ENCODE peak calls at places on chromosomes 11 and 22, in nine cellular contexts. One of them, this sample, is unnamed.

GRCh38 chr22:25992331-25992730 is 176.9 kb upstream of the SEZ6L start:
- DNase-seq in activated CD8-positive, alpha-beta memory T cell treated with anti-CD3 and anti-CD28 coated beads for 1 hour: no peak
- DNase-seq in AG10803: no peak
- DNase-seq in activated T-cell treated with anti-CD3 and anti-CD28 coated beads for 1 hour: no peak
- DNase-seq in stimulated activated CD4-positive, alpha-beta T cell treated with anti-CD3 and anti-CD28 coated beads, TNF-alpha, amount 100 ng/mL, for 1 hour: no peak
- DNase-seq in EL: no peak
- DNase-seq in HT-29: no peak
- DNase-seq in GM06990: no peak
- DNase-seq in cardiac fibroblast: no peak
- DNase-seq in this sample: no peak

GRCh38 chr22:18088825-18089568 is 11.2 kb downstream of the PEX26 start:
- DNase-seq in stimulated activated CD4-positive, alpha-beta T cell treated with anti-CD3 and anti-CD28 coated beads, TNF-alpha, amount 100 ng/mL, for 1 hour: no peak
- DNase-seq in EL: no peak
- DNase-seq in cardiac fibroblast: no peak
- DNase-seq in HT-29: no peak
- DNase-seq in AG10803: no peak
- DNase-seq in activated T-cell treated with anti-CD3 and anti-CD28 coated beads for 1 hour: no peak
- DNase-seq in activated CD8-positive, alpha-beta memory T cell treated with anti-CD3 and anti-CD28 coated beads for 1 hour: no peak
- DNase-seq in GM06990: no peak
- DNase-seq in this sample: no peak

GRCh38 chr11:133576351-133576750 is 44.0 kb upstream of the OPCML start:
- DNase-seq in GM06990: no peak
- DNase-seq in stimulated activated CD4-positive, alpha-beta T cell treated with anti-CD3 and anti-CD28 coated beads, TNF-alpha, amount 100 ng/mL, for 1 hour: no peak
- DNase-seq in cardiac fibroblast: no peak
- DNase-seq in activated CD8-positive, alpha-beta memory T cell treated with anti-CD3 and anti-CD28 coated beads for 1 hour: no peak
- DNase-seq in HT-29: peak; percentile 13
- DNase-seq in activated T-cell treated with anti-CD3 and anti-CD28 coated beads for 1 hour: no peak
- DNase-seq in AG10803: no peak
- DNase-seq in EL: no peak
- DNase-seq in this sample: no peak

GRCh38 chr22:29747832-29748231 is 19.0 kb downstream of the ZMAT5 start:
- DNase-seq in HT-29: no peak
- DNase-seq in AG10803: no peak
- DNase-seq in cardiac fibroblast: no peak
- DNase-seq in activated CD8-positive, alpha-beta memory T cell treated with anti-CD3 and anti-CD28 coated beads for 1 hour: no peak
- DNase-seq in GM06990: no peak
- DNase-seq in stimulated activated CD4-positive, alpha-beta T cell treated with anti-CD3 and anti-CD28 coated beads, TNF-alpha, amount 100 ng/mL, for 1 hour: no peak
- DNase-seq in activated T-cell treated with anti-CD3 and anti-CD28 coated beads for 1 hour: no peak
- DNase-seq in EL: no peak
- DNase-seq in this sample: no peak

GRCh38 chr11:118789501-118790356 is 1.2 kb downstream of the DDX6 start:
- DNase-seq in stimulated activated CD4-positive, alpha-beta T cell treated with anti-CD3 and anti-CD28 coated beads, TNF-alpha, amount 100 ng/mL, for 1 hour: no peak
- DNase-seq in cardiac fibroblast: peak; percentile 42
- DNase-seq in activated CD8-positive, alpha-beta memory T cell treated with anti-CD3 and anti-CD28 coated beads for 1 hour: no peak
- DNase-seq in EL: peak; percentile 21
- DNase-seq in GM06990: peak; percentile 13
- DNase-seq in AG10803: peak; percentile 25
- DNase-seq in HT-29: peak; percentile 33
- DNase-seq in activated T-cell treated with anti-CD3 and anti-CD28 coated beads for 1 hour: peak; percentile 13
- DNase-seq in this sample: no peak

GRCh38 chr11:45665206-45665932 is at the start of gene CHST1:
- DNase-seq in EL: peak; percentile 45
- DNase-seq in AG10803: no peak
- DNase-seq in activated T-cell treated with anti-CD3 and anti-CD28 coated beads for 1 hour: no peak
- DNase-seq in HT-29: no peak
- DNase-seq in cardiac fibroblast: no peak
- DNase-seq in stimulated activated CD4-positive, alpha-beta T cell treated with anti-CD3 and anti-CD28 coated beads, TNF-alpha, amount 100 ng/mL, for 1 hour: no peak
- DNase-seq in GM06990: no peak
- DNase-seq in activated CD8-positive, alpha-beta memory T cell treated with anti-CD3 and anti-CD28 coated beads for 1 hour: no peak
- DNase-seq in this sample: no peak

GRCh38 chr11:31958086-31958735 is 132.7 kb upstream of the RCN1 start:
- DNase-seq in EL: peak; percentile 56
- DNase-seq in activated T-cell treated with anti-CD3 and anti-CD28 coated beads for 1 hour: peak; percentile 39
- DNase-seq in GM06990: peak; percentile 49
- DNase-seq in stimulated activated CD4-positive, alpha-beta T cell treated with anti-CD3 and anti-CD28 coated beads, TNF-alpha, amount 100 ng/mL, for 1 hour: no peak
- DNase-seq in cardiac fibroblast: peak; percentile 66
- DNase-seq in AG10803: peak; percentile 58
- DNase-seq in activated CD8-positive, alpha-beta memory T cell treated with anti-CD3 and anti-CD28 coated beads for 1 hour: no peak
- DNase-seq in HT-29: peak; percentile 77
- DNase-seq in this sample: peak; percentile 4

GRCh38 chr11:6442441-6442840 is 1.7 kb upstream of the HPX start:
- DNase-seq in cardiac fibroblast: no peak
- DNase-seq in activated CD8-positive, alpha-beta memory T cell treated with anti-CD3 and anti-CD28 coated beads for 1 hour: no peak
- DNase-seq in HT-29: no peak
- DNase-seq in EL: no peak
- DNase-seq in activated T-cell treated with anti-CD3 and anti-CD28 coated beads for 1 hour: no peak
- DNase-seq in AG10803: no peak
- DNase-seq in stimulated activated CD4-positive, alpha-beta T cell treated with anti-CD3 and anti-CD28 coated beads, TNF-alpha, amount 100 ng/mL, for 1 hour: no peak
- DNase-seq in GM06990: no peak
- DNase-seq in this sample: no peak

GRCh38 chr11:121464352-121464946 is 11.7 kb upstream of the SORL1-AS1 start:
- DNase-seq in HT-29: peak; percentile 76
- DNase-seq in activated T-cell treated with anti-CD3 and anti-CD28 coated beads for 1 hour: peak; percentile 57
- DNase-seq in activated CD8-positive, alpha-beta memory T cell treated with anti-CD3 and anti-CD28 coated beads for 1 hour: peak; percentile 59
- DNase-seq in AG10803: peak; percentile 89
- DNase-seq in cardiac fibroblast: peak; percentile 77
- DNase-seq in stimulated activated CD4-positive, alpha-beta T cell treated with anti-CD3 and anti-CD28 coated beads, TNF-alpha, amount 100 ng/mL, for 1 hour: peak; percentile 49
- DNase-seq in GM06990: peak; percentile 85
- DNase-seq in EL: peak; percentile 93
- DNase-seq in this sample: peak; percentile 62

GRCh38 chr22:38570841-38571364 is 920 bp upstream of the DMC1 start:
- DNase-seq in HT-29: peak; percentile 39
- DNase-seq in stimulated activated CD4-positive, alpha-beta T cell treated with anti-CD3 and anti-CD28 coated beads, TNF-alpha, amount 100 ng/mL, for 1 hour: no peak
- DNase-seq in activated CD8-positive, alpha-beta memory T cell treated with anti-CD3 and anti-CD28 coated beads for 1 hour: no peak
- DNase-seq in AG10803: peak; percentile 39
- DNase-seq in activated T-cell treated with anti-CD3 and anti-CD28 coated beads for 1 hour: peak; percentile 10
- DNase-seq in cardiac fibroblast: peak; percentile 36
- DNase-seq in GM06990: no peak
- DNase-seq in EL: peak; percentile 44
- DNase-seq in this sample: peak; percentile 31

GRCh38 chr11:114307524-114308203 is 11.5 kb downstream of the NNMT start:
- DNase-seq in AG10803: peak; percentile 96
- DNase-seq in stimulated activated CD4-positive, alpha-beta T cell treated with anti-CD3 and anti-CD28 coated beads, TNF-alpha, amount 100 ng/mL, for 1 hour: no peak
- DNase-seq in EL: peak; percentile 93
- DNase-seq in GM06990: no peak
- DNase-seq in HT-29: peak; percentile 71
- DNase-seq in cardiac fibroblast: peak; percentile 92
- DNase-seq in activated T-cell treated with anti-CD3 and anti-CD28 coated beads for 1 hour: no peak
- DNase-seq in activated CD8-positive, alpha-beta memory T cell treated with anti-CD3 and anti-CD28 coated beads for 1 hour: no peak
- DNase-seq in this sample: no peak

GRCh38 chr11:120137611-120138521 is at the start of gene TRIM29:
- DNase-seq in activated T-cell treated with anti-CD3 and anti-CD28 coated beads for 1 hour: no peak
- DNase-seq in EL: no peak
- DNase-seq in cardiac fibroblast: no peak
- DNase-seq in HT-29: peak; percentile 78
- DNase-seq in GM06990: no peak
- DNase-seq in activated CD8-positive, alpha-beta memory T cell treated with anti-CD3 and anti-CD28 coated beads for 1 hour: no peak
- DNase-seq in AG10803: no peak
- DNase-seq in stimulated activated CD4-positive, alpha-beta T cell treated with anti-CD3 and anti-CD28 coated beads, TNF-alpha, amount 100 ng/mL, for 1 hour: no peak
- DNase-seq in this sample: no peak

GRCh38 chr11:10305262-10305963 is 540 bp downstream of the ADM start:
- DNase-seq in EL: no peak
- DNase-seq in activated CD8-positive, alpha-beta memory T cell treated with anti-CD3 and anti-CD28 coated beads for 1 hour: no peak
- DNase-seq in AG10803: peak; percentile 25
- DNase-seq in cardiac fibroblast: peak; percentile 33
- DNase-seq in activated T-cell treated with anti-CD3 and anti-CD28 coated beads for 1 hour: no peak
- DNase-seq in stimulated activated CD4-positive, alpha-beta T cell treated with anti-CD3 and anti-CD28 coated beads, TNF-alpha, amount 100 ng/mL, for 1 hour: no peak
- DNase-seq in HT-29: peak; percentile 71
- DNase-seq in GM06990: peak; percentile 43
- DNase-seq in this sample: no peak

GRCh38 chr11:112523477-112523876 is 262.8 kb upstream of the PLET1 start:
- DNase-seq in activated T-cell treated with anti-CD3 and anti-CD28 coated beads for 1 hour: no peak
- DNase-seq in AG10803: peak; percentile 29
- DNase-seq in activated CD8-positive, alpha-beta memory T cell treated with anti-CD3 and anti-CD28 coated beads for 1 hour: no peak
- DNase-seq in stimulated activated CD4-positive, alpha-beta T cell treated with anti-CD3 and anti-CD28 coated beads, TNF-alpha, amount 100 ng/mL, for 1 hour: no peak
- DNase-seq in EL: peak; percentile 67
- DNase-seq in cardiac fibroblast: no peak
- DNase-seq in GM06990: no peak
- DNase-seq in HT-29: no peak
- DNase-seq in this sample: no peak

GRCh38 chr11:102513869-102514268 is 16.7 kb downstream of the MMP7 start:
- DNase-seq in AG10803: peak; percentile 51
- DNase-seq in stimulated activated CD4-positive, alpha-beta T cell treated with anti-CD3 and anti-CD28 coated beads, TNF-alpha, amount 100 ng/mL, for 1 hour: no peak
- DNase-seq in EL: peak; percentile 29
- DNase-seq in GM06990: no peak
- DNase-seq in activated CD8-positive, alpha-beta memory T cell treated with anti-CD3 and anti-CD28 coated beads for 1 hour: no peak
- DNase-seq in cardiac fibroblast: peak; percentile 46
- DNase-seq in HT-29: peak; percentile 74
- DNase-seq in activated T-cell treated with anti-CD3 and anti-CD28 coated beads for 1 hour: no peak
- DNase-seq in this sample: no peak

GRCh38 chr11:109033627-109034340 is 368.9 kb downstream of the DDX10 start:
- DNase-seq in stimulated activated CD4-positive, alpha-beta T cell treated with anti-CD3 and anti-CD28 coated beads, TNF-alpha, amount 100 ng/mL, for 1 hour: no peak
- DNase-seq in activated T-cell treated with anti-CD3 and anti-CD28 coated beads for 1 hour: no peak
- DNase-seq in HT-29: no peak
- DNase-seq in GM06990: no peak
- DNase-seq in cardiac fibroblast: peak; percentile 97
- DNase-seq in activated CD8-positive, alpha-beta memory T cell treated with anti-CD3 and anti-CD28 coated beads for 1 hour: no peak
- DNase-seq in EL: peak; percentile 87
- DNase-seq in AG10803: peak; percentile 96
- DNase-seq in this sample: no peak

GRCh38 chr11:46345131-46345597 is 2.1 kb upstream of the DGKZ start:
- DNase-seq in EL: no peak
- DNase-seq in GM06990: peak; percentile 67
- DNase-seq in activated CD8-positive, alpha-beta memory T cell treated with anti-CD3 and anti-CD28 coated beads for 1 hour: no peak
- DNase-seq in stimulated activated CD4-positive, alpha-beta T cell treated with anti-CD3 and anti-CD28 coated beads, TNF-alpha, amount 100 ng/mL, for 1 hour: no peak
- DNase-seq in cardiac fibroblast: no peak
- DNase-seq in AG10803: no peak
- DNase-seq in activated T-cell treated with anti-CD3 and anti-CD28 coated beads for 1 hour: no peak
- DNase-seq in HT-29: no peak
- DNase-seq in this sample: no peak

GRCh38 chr11:112221263-112221835 is 4.9 kb upstream of the PTS start:
- DNase-seq in cardiac fibroblast: no peak
- DNase-seq in stimulated activated CD4-positive, alpha-beta T cell treated with anti-CD3 and anti-CD28 coated beads, TNF-alpha, amount 100 ng/mL, for 1 hour: no peak
- DNase-seq in GM06990: no peak
- DNase-seq in activated CD8-positive, alpha-beta memory T cell treated with anti-CD3 and anti-CD28 coated beads for 1 hour: no peak
- DNase-seq in activated T-cell treated with anti-CD3 and anti-CD28 coated beads for 1 hour: no peak
- DNase-seq in HT-29: no peak
- DNase-seq in AG10803: no peak
- DNase-seq in EL: peak; percentile 20
- DNase-seq in this sample: no peak